ENCODE peak calls at places on chromosomes 4 and X, in eight cellular contexts. V is suprapubic skin, T is DND-41, W is IMR-90, Q is stomach, H is choroid plexus epithelial cell, B is astrocyte of the spinal cord, K is WTC11. L is an unnamed sample.

GRCh38 chrX:17039826-17040225 is 93.4 kb downstream of the REPS2 start:
- DNase-seq in V (no peak), T (no peak), W (peak; percentile 18), Q (no peak), H (peak; percentile 71), B (peak; percentile 66), K (no peak), L (no peak)

GRCh38 chrX:96407043-96407442 is 277.6 kb upstream of the DIAPH2 start:
- DNase-seq in V (no peak), T (no peak), W (peak; percentile 59), Q (peak; percentile 51), H (peak; percentile 61), B (peak; percentile 41), K (no peak), L (no peak)

GRCh38 chrX:14899607-14900006 is 26.4 kb downstream of the MOSPD2 start:
- DNase-seq in V (no peak), T (no peak), W (peak; percentile 78), Q (no peak), H (peak; percentile 82), B (peak; percentile 63), K (no peak), L (no peak)

GRCh38 chrX:65677954-65678469 is 10.6 kb downstream of the MSN start:
- DNase-seq in V (no peak), T (no peak), W (peak; percentile 94), Q (no peak), H (peak; percentile 79), B (peak; percentile 90), K (no peak), L (no peak)

GRCh38 chr4:5839751-5840674 is 52.9 kb downstream of the CRMP1 start:
- DNase-seq in V (no peak), T (no peak), W (no peak), Q (no peak), H (no peak), B (peak; percentile 4), K (no peak), L (no peak)

GRCh38 chr4:169976951-169977350 is 49.2 kb downstream of the MFAP3L start:
- DNase-seq in V (no peak), T (no peak), W (no peak), Q (no peak), H (no peak), B (no peak), K (no peak), L (no peak)

GRCh38 chr4:16268290-16268689 is 42.0 kb upstream of the TAPT1 start:
- DNase-seq in V (no peak), T (no peak), W (no peak), Q (no peak), H (no peak), B (no peak), K (no peak), L (no peak)

GRCh38 chr4:52059372-52059771 is 8.3 kb downstream of the SPATA18 start:
- DNase-seq in V (no peak), T (no peak), W (peak; percentile 46), Q (peak; percentile 34), H (peak; percentile 67), B (peak; percentile 81), K (no peak), L (no peak)

GRCh38 chr4:31545330-31545729 is 825.2 kb downstream of the PCDH7 start:
- DNase-seq in V (no peak), T (no peak), W (no peak), Q (no peak), H (no peak), B (no peak), K (no peak), L (no peak)

GRCh38 chrX:11787564-11787963 is 29.5 kb downstream of the MSL3 start:
- DNase-seq in V (peak; percentile 65), T (peak; percentile 21), W (peak; percentile 33), Q (peak; percentile 40), H (peak; percentile 75), B (peak; percentile 52), K (peak; percentile 85), L (peak; percentile 50)

GRCh38 chrX:10761447-10761846 is 141.1 kb upstream of the MID1 start:
- DNase-seq in V (no peak), T (no peak), W (no peak), Q (no peak), H (no peak), B (no peak), K (no peak), L (no peak)

GRCh38 chr4:74549936-74550335 is 105.0 kb downstream of the AREG start:
- DNase-seq in V (no peak), T (no peak), W (peak; percentile 82), Q (no peak), H (peak; percentile 44), B (no peak), K (no peak), L (no peak)

GRCh38 chr4:7381221-7381889 is 53.4 kb downstream of the PSAPL1 start:
- DNase-seq in V (peak; percentile 44), T (no peak), W (no peak), Q (peak; percentile 16), H (no peak), B (no peak), K (no peak), L (no peak)

GRCh38 chr4:145409393-145409792 is 72.3 kb upstream of the SMAD1 start:
- DNase-seq in V (no peak), T (no peak), W (no peak), Q (no peak), H (no peak), B (no peak), K (no peak), L (no peak)
- TF ChIP-seq CTCF in V (no peak), T (no peak), W (no peak), Q (no peak), H (no peak), B (no peak), K (no peak), L (no peak)

DNA sequence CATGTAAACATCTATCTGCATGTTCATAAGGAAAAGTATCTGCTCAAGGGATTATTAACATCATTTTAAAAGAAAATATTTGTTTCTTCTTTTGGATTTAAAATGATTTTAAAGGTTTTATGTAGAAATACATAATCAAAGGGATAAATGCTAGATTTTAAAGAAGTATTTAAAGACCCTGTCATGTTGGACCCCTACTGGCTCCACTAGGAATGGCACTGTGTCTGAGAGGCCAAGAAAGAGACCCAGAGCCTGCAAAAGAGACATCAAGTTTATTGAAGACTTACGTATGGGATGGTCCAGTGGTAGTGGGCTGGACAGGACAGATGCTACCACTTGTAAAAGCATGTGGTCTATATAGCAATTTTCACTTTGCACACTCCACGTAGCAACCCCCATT is 78.7 kb upstream of the PCDH18 start:
- DNase-seq in V (no peak), T (no peak), W (peak; percentile 19), Q (no peak), H (peak; percentile 61), B (no peak), K (peak; percentile 32), L (no peak)
- TF ChIP-seq CTCF in V (peak; percentile 23), T (peak; percentile 17), W (peak; percentile 32), Q (no peak), H (peak; percentile 72), B (peak; percentile 49), K (peak; percentile 48), L (peak; percentile 61)

GRCh38 chrX:39688576-39689373 is 409.0 kb downstream of the BCOR start:
- DNase-seq in V (no peak), T (peak; percentile 25), W (peak; percentile 7), Q (peak; percentile 75), H (no peak), B (peak; percentile 23), K (peak; percentile 62), L (peak; percentile 59)
- TF ChIP-seq CTCF in V (no peak), T (no peak), W (no peak), Q (no peak), H (no peak), B (no peak), K (no peak), L (no peak)

GRCh38 chr4:147407261-147408045 is 73.4 kb upstream of the EDNRA start:
- DNase-seq in V (no peak), T (no peak), W (no peak), Q (no peak), H (peak; percentile 79), B (peak; percentile 19), K (peak; percentile 59), L (no peak)
- TF ChIP-seq CTCF in V (no peak), T (peak; percentile 40), W (peak; percentile 12), Q (no peak), H (peak; percentile 69), B (peak; percentile 54), K (peak; percentile 90), L (peak; percentile 33)